ENCODE peak calls at places on chromosome 5, in six cellular contexts. U is brain microvascular endothelial cell, M is HFF-Myc, E is cardiac muscle cell, H is lung, C is AG09309. Y is an unnamed sample.

GRCh38 chr5:126851441-126852103 is 74.6 kb downstream of the LMNB1 start:
- DNase-seq in M (no peak), C (no peak), U (no peak), H (no peak), E (peak; percentile 45), Y (no peak)

GRCh38 chr5:146084376-146084775 is 21.0 kb downstream of the PLAC8L1 start:
- DNase-seq in C (no peak), H (no peak), E (no peak), M (no peak), U (no peak), Y (no peak)

GRCh38 chr5:81234801-81235200 is 1.7 kb downstream of the CKMT2 start:
- DNase-seq in C (no peak), U (no peak), E (no peak), M (no peak), H (no peak), Y (no peak)

GRCh38 chr5:172322028-172322965 is 38.7 kb upstream of the UBTD2 start:
- DNase-seq in M (no peak), H (no peak), U (no peak), C (no peak), E (no peak), Y (no peak)

GRCh38 chr5:102971693-102972293 is 148.1 kb downstream of the GIN1 start:
- DNase-seq in C (no peak), U (no peak), H (no peak), E (peak; percentile 63), M (peak; percentile 17), Y (no peak)

GRCh38 chr5:124642148-124642547 is 104.3 kb downstream of the ZNF608 start:
- DNase-seq in M (no peak), H (no peak), U (no peak), E (no peak), C (no peak), Y (no peak)

GRCh38 chr5:123800640-123801039 is 288.7 kb downstream of the CSNK1G3 start:
- DNase-seq in M (no peak), H (no peak), C (no peak), E (no peak), U (no peak), Y (no peak)

GRCh38 chr5:119751734-119752094 is 122.4 kb downstream of the FAM170A start:
- DNase-seq in C (no peak), U (no peak), H (no peak), E (no peak), M (no peak), Y (no peak)

GRCh38 chr5:140967226-140967893 is 1.1 kb downstream of the PCDHAC2 start:
- DNase-seq in H (no peak), C (no peak), U (no peak), E (no peak), M (no peak), Y (no peak)

GRCh38 chr5:178240341-178240741 is 7.7 kb upstream of the PHYKPL start:
- DNase-seq in C (no peak), H (no peak), M (no peak), E (no peak), U (no peak), Y (no peak)

GRCh38 chr5:157485811-157486739 is 26.1 kb downstream of the NIPAL4 start:
- DNase-seq in C (no peak), E (no peak), U (no peak), H (no peak), M (no peak), Y (no peak)

GRCh38 chr5:9681706-9682105 is 51.6 kb upstream of the TAS2R1 start:
- DNase-seq in H (no peak), U (no peak), C (no peak), M (no peak), E (no peak), Y (no peak)

GRCh38 chr5:54844905-54845566 is 140.4 kb downstream of the ESM1 start:
- DNase-seq in H (no peak), C (peak; percentile 46), M (peak; percentile 69), E (peak; percentile 79), U (no peak), Y (no peak)

GRCh38 chr5:117562647-117563046 is 988.0 kb upstream of the SEMA6A start:
- DNase-seq in M (no peak), H (no peak), E (no peak), U (no peak), C (no peak), Y (no peak)

GRCh38 chr5:10786835-10787234 is 25.8 kb upstream of the DAP start:
- DNase-seq in H (no peak), E (no peak), M (no peak), C (no peak), U (no peak), Y (no peak)

GRCh38 chr5:178365501-178366440 is 133.2 kb upstream of the PHYKPL start:
- DNase-seq in H (no peak), C (no peak), E (no peak), U (no peak), M (no peak), Y (no peak)

GRCh38 chr5:93929146-93929545 is 187.7 kb upstream of the POU5F2 start:
- DNase-seq in U (peak; percentile 16), H (no peak), M (peak; percentile 4), E (peak; percentile 66), C (no peak), Y (no peak)

GRCh38 chr5:109016300-109016699 is 268.6 kb downstream of the FER start:
- DNase-seq in H (no peak), E (peak; percentile 56), M (no peak), U (no peak), C (no peak), Y (no peak)

GRCh38 chr5:146789712-146790660 is 88.6 kb downstream of the PPP2R2B start:
- DNase-seq in H (no peak), M (no peak), U (no peak), E (no peak), C (no peak), Y (no peak)

GRCh38 chr5:102713682-102714231 is 41.3 kb upstream of the PAM start:
- DNase-seq in E (no peak), U (no peak), M (no peak), C (no peak), H (no peak), Y (peak; percentile 20)

GRCh38 chr5:134533115-134533815 is 7.8 kb downstream of the JADE2 start:
- DNase-seq in E (peak; percentile 75), C (no peak), U (no peak), H (no peak), M (no peak), Y (no peak)

GRCh38 chr5:176559683-176560082 is 10.5 kb downstream of the CDHR2 start:
- DNase-seq in C (no peak), E (no peak), U (no peak), H (no peak), M (no peak), Y (no peak)

GRCh38 chr5:116296335-116297072 is 211.7 kb downstream of the COMMD10 start:
- DNase-seq in U (no peak), M (no peak), C (no peak), E (no peak), H (no peak), Y (no peak)

GRCh38 chr5:116303340-116303739 is 218.5 kb downstream of the COMMD10 start:
- DNase-seq in H (no peak), C (no peak), U (no peak), E (no peak), M (no peak), Y (no peak)

GRCh38 chr5:116301110-116301509 is 216.3 kb downstream of the COMMD10 start:
- DNase-seq in H (no peak), U (no peak), C (no peak), M (no peak), E (no peak), Y (no peak)

GRCh38 chr5:116300016-116300601 is 215.3 kb downstream of the COMMD10 start:
- DNase-seq in M (no peak), E (no peak), H (no peak), U (no peak), C (no peak), Y (no peak)

GRCh38 chr5:116297296-116297814 is 212.5 kb downstream of the COMMD10 start:
- DNase-seq in U (no peak), H (no peak), E (no peak), M (no peak), C (no peak), Y (no peak)
- TF ChIP-seq CTCF in U (no peak), H (no peak), E (no peak), M (no peak), C (no peak), Y (no peak)

GRCh38 chr5:171309526-171310333 is 682 bp downstream of the TLX3 start:
- DNase-seq in H (no peak), U (no peak), E (no peak), C (no peak), M (no peak), Y (peak; percentile 42)
- TF ChIP-seq CTCF in H (no peak), U (peak; percentile 52), E (peak; percentile 22), C (no peak), M (peak; percentile 24), Y (peak; percentile 45)

GRCh38 chr5:1001406-1002270 is 7.0 kb upstream of the NKD2 start:
- DNase-seq in M (no peak), C (no peak), U (no peak), H (peak; percentile 27), E (no peak), Y (no peak)

GRCh38 chr5:1002271-1002546 is 6.4 kb upstream of the NKD2 start:
- DNase-seq in U (no peak), C (no peak), E (no peak), H (no peak), M (no peak), Y (no peak)

GRCh38 chr5:1004598-1005361 is 3.8 kb upstream of the NKD2 start:
- DNase-seq in H (peak; percentile 57), E (peak; percentile 73), U (no peak), C (no peak), M (no peak), Y (peak; percentile 77)

GRCh38 chr5:1002836-1003235 is 5.8 kb upstream of the NKD2 start:
- DNase-seq in U (no peak), C (no peak), M (no peak), E (no peak), H (peak; percentile 26), Y (no peak)

DNA sequence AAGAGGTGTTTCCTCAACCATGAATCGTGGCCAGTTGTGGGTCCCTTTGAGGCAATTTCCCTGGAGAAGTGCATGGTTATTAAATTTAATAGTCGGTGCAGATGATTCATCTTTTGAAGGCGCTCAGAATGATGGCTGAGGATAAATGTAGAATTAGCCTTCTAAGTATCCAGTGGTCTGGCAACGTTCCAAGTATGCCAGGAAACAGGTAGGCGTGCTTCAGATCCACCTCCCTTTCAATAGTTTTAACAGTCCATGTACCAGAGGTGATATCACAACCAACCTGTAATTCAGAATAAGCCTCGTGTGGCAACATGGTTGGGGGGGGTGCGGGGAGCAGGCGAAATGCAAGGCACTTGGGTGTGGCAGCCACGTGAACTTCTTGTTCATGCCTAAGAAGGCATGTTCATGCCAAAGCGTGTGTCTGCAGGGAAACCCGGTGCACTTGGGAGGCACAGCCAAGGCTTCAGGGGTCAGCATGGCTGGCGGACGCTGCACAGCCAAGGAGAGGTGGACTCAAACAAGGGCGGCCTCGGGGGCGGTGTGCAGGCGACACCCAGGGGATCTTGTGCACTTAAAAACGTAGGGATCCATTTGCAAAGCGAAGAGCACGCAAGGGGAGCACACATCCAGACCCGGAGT is 5.2 kb upstream of the NKD2 start:
- DNase-seq in C (no peak), M (no peak), U (no peak), H (peak; percentile 42), E (peak; percentile 46), Y (no peak)
- TF ChIP-seq CTCF in C (no peak), M (no peak), U (no peak), H (no peak), E (no peak), Y (no peak)

DNA sequence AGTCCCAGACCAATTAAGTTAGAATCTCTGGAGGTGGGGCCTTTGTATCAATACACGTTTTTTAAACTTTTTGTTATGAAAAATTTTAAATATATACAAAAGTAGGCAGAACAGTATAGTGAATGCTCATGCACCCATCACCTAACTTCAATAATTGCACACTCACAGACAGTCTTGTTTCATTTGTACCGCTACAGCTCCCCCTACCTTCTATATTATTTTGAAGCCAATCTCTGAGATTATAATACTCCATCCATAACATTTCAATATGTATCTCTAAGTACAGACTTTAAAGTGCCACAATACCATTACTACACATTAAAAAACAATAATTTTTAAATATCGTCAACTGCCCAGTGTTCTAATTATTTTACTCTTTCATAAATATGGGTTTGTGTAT is 32.9 kb downstream of the ISL1 start:
- DNase-seq in U (no peak), M (no peak), E (no peak), C (no peak), H (no peak), Y (no peak)
- TF ChIP-seq CTCF in U (no peak), M (peak; percentile 20), E (no peak), C (no peak), H (no peak), Y (no peak)